ENCODE peak calls at places on chromosomes 5 and 9, in five cellular contexts. M is GM12865; F is GM23338; A is MCF 10A; H is activated CD8-positive, alpha-beta memory T cell treated with anti-CD3 and anti-CD28 coated beads for 48 hours. T is an unnamed sample.
A peak's percentile ranks its signal among the peaks of the same experiment; 100 is the strongest.

GRCh38 chr9:128992995-128993394 is 35.1 kb downstream of the SH3GLB2 start:
- DNase-seq in M (no peak), F (peak; percentile 65), A (no peak), H (no peak), T (peak; percentile 58)

GRCh38 chr5:31122998-31123950 is 70.2 kb upstream of the CDH6 start:
- DNase-seq in M (no peak), F (no peak), A (no peak), H (no peak), T (no peak)

GRCh38 chr5:171424726-171425125 is 5.3 kb downstream of the FGF18 start:
- DNase-seq in M (no peak), F (peak; percentile 52), A (no peak), H (no peak), T (peak; percentile 87)

GRCh38 chr5:80573062-80573461 is 3.0 kb upstream of the ANKRD34B start:
- DNase-seq in M (no peak), F (no peak), A (no peak), H (no peak), T (no peak)

GRCh38 chr5:177412603-177413233 is 3.4 kb upstream of the F12 start:
- DNase-seq in M (peak; percentile 83), F (no peak), A (no peak), H (no peak), T (no peak)

GRCh38 chr5:141945511-141946024 is 12.4 kb downstream of the PCDH12 start:
- DNase-seq in M (no peak), F (peak; percentile 54), A (no peak), H (no peak), T (peak; percentile 81)

GRCh38 chr9:72292184-72292787 is 72.7 kb downstream of the ZFAND5 start:
- DNase-seq in M (peak; percentile 46), F (peak; percentile 59), A (peak; percentile 48), H (no peak), T (no peak)

GRCh38 chr9:135939351-135940265 is 21.6 kb downstream of the UBAC1 start:
- DNase-seq in M (peak; percentile 23), F (no peak), A (no peak), H (peak; percentile 69), T (no peak)

GRCh38 chr5:32115985-32116384 is 58.1 kb downstream of the GOLPH3 start:
- DNase-seq in M (no peak), F (peak; percentile 31), A (no peak), H (no peak), T (peak; percentile 41)

GRCh38 chr9:131575121-131575640 is 29.9 kb downstream of the PRRT1B start:
- DNase-seq in M (no peak), F (no peak), A (no peak), H (no peak), T (no peak)

GRCh38 chr9:2017459-2018161 is 2.5 kb downstream of the SMARCA2 start:
- DNase-seq in M (peak; percentile 89), F (peak; percentile 74), A (peak; percentile 45), H (peak; percentile 36), T (peak; percentile 76)

T was measured in H7.